ENCODE peak calls at places on chromosomes 7 and 10, in eight cellular contexts. One of them, this sample, is unnamed.

GRCh38 chr7:123034106-123034505 is 38.6 kb upstream of the TAS2R16 start:
- DNase-seq in stomach: no peak
- DNase-seq in body of pancreas: no peak
- DNase-seq in sigmoid colon: no peak
- DNase-seq in uterus: no peak
- DNase-seq in adrenal gland: no peak
- DNase-seq in A549: no peak
- DNase-seq in HCT116: no peak
- DNase-seq in this sample: no peak

GRCh38 chr10:28679941-28680752 is 2.8 kb downstream of the BAMBI start:
- DNase-seq in adrenal gland: peak
- DNase-seq in HCT116: no peak
- DNase-seq in body of pancreas: no peak
- DNase-seq in A549: peak
- DNase-seq in uterus: no peak
- DNase-seq in stomach: no peak
- DNase-seq in sigmoid colon: no peak
- DNase-seq in this sample: no peak

GRCh38 chr7:91089382-91089963 is 174.8 kb upstream of the FZD1 start:
- DNase-seq in uterus: no peak
- DNase-seq in adrenal gland: no peak
- DNase-seq in A549: peak
- DNase-seq in stomach: no peak
- DNase-seq in sigmoid colon: no peak
- DNase-seq in HCT116: peak
- DNase-seq in body of pancreas: no peak
- DNase-seq in this sample: peak

GRCh38 chr7:2247141-2247985 is 5.3 kb downstream of the NUDT1 start:
- DNase-seq in HCT116: no peak
- DNase-seq in sigmoid colon: no peak
- DNase-seq in stomach: no peak
- DNase-seq in body of pancreas: no peak
- DNase-seq in A549: no peak
- DNase-seq in uterus: no peak
- DNase-seq in adrenal gland: no peak
- DNase-seq in this sample: peak

GRCh38 chr7:11458736-11459483 is 373.1 kb downstream of the THSD7A start:
- DNase-seq in sigmoid colon: no peak
- DNase-seq in body of pancreas: no peak
- DNase-seq in A549: peak
- DNase-seq in adrenal gland: no peak
- DNase-seq in HCT116: no peak
- DNase-seq in uterus: no peak
- DNase-seq in stomach: no peak
- DNase-seq in this sample: no peak

GRCh38 chr7:100865372-100865911 is 1.7 kb upstream of the TRIP6 start:
- DNase-seq in sigmoid colon: no peak
- DNase-seq in A549: no peak
- DNase-seq in adrenal gland: no peak
- DNase-seq in body of pancreas: no peak
- DNase-seq in uterus: peak
- DNase-seq in HCT116: peak
- DNase-seq in stomach: no peak
- DNase-seq in this sample: no peak

GRCh38 chr7:110595694-110596093 is 495.2 kb upstream of the LRRN3 start:
- DNase-seq in uterus: no peak
- DNase-seq in adrenal gland: no peak
- DNase-seq in HCT116: no peak
- DNase-seq in body of pancreas: no peak
- DNase-seq in sigmoid colon: no peak
- DNase-seq in A549: peak
- DNase-seq in stomach: no peak
- DNase-seq in this sample: no peak

GRCh38 chr10:13221572-13221971 is 12.6 kb downstream of the UCMA start:
- DNase-seq in adrenal gland: no peak
- DNase-seq in sigmoid colon: no peak
- DNase-seq in A549: no peak
- DNase-seq in uterus: no peak
- DNase-seq in body of pancreas: no peak
- DNase-seq in HCT116: no peak
- DNase-seq in stomach: no peak
- DNase-seq in this sample: no peak

GRCh38 chr10:14569274-14570060 is 205.2 kb downstream of the FAM107B start:
- DNase-seq in stomach: peak
- DNase-seq in uterus: no peak
- DNase-seq in A549: no peak
- DNase-seq in adrenal gland: peak
- DNase-seq in sigmoid colon: no peak
- DNase-seq in HCT116: no peak
- DNase-seq in body of pancreas: peak
- DNase-seq in this sample: no peak

GRCh38 chr7:29262191-29262917 is 67.8 kb downstream of the CHN2 start:
- DNase-seq in stomach: no peak
- DNase-seq in adrenal gland: no peak
- DNase-seq in A549: no peak
- DNase-seq in body of pancreas: no peak
- DNase-seq in sigmoid colon: no peak
- DNase-seq in HCT116: no peak
- DNase-seq in uterus: no peak
- DNase-seq in this sample: no peak

GRCh38 chr10:27911645-27912044 is 87.2 kb downstream of the ODAD2 start:
- DNase-seq in body of pancreas: no peak
- DNase-seq in HCT116: no peak
- DNase-seq in adrenal gland: no peak
- DNase-seq in sigmoid colon: no peak
- DNase-seq in stomach: no peak
- DNase-seq in uterus: no peak
- DNase-seq in A549: no peak
- DNase-seq in this sample: no peak

GRCh38 chr7:35691827-35692307 is 3.1 kb downstream of the HERPUD2 start:
- DNase-seq in HCT116: no peak
- DNase-seq in uterus: no peak
- DNase-seq in stomach: no peak
- DNase-seq in adrenal gland: no peak
- DNase-seq in sigmoid colon: no peak
- DNase-seq in A549: peak
- DNase-seq in body of pancreas: no peak
- DNase-seq in this sample: peak

GRCh38 chr7:55493416-55493815 is 78.9 kb downstream of the VOPP1 start:
- DNase-seq in HCT116: no peak
- DNase-seq in sigmoid colon: no peak
- DNase-seq in adrenal gland: no peak
- DNase-seq in uterus: no peak
- DNase-seq in stomach: no peak
- DNase-seq in A549: no peak
- DNase-seq in body of pancreas: no peak
- DNase-seq in this sample: no peak

GRCh38 chr10:3119796-3120459 is 52.6 kb downstream of the PFKP start:
- DNase-seq in body of pancreas: no peak
- DNase-seq in sigmoid colon: no peak
- DNase-seq in stomach: no peak
- DNase-seq in adrenal gland: no peak
- DNase-seq in HCT116: no peak
- DNase-seq in uterus: no peak
- DNase-seq in A549: peak
- DNase-seq in this sample: peak

GRCh38 chr7:158111556-158111880 is 476.1 kb downstream of the PTPRN2 start:
- DNase-seq in A549: no peak
- DNase-seq in HCT116: no peak
- DNase-seq in adrenal gland: no peak
- DNase-seq in uterus: no peak
- DNase-seq in stomach: peak
- DNase-seq in sigmoid colon: no peak
- DNase-seq in body of pancreas: no peak
- DNase-seq in this sample: no peak

GRCh38 chr10:30553625-30554442 is 75.7 kb downstream of the LYZL2 start:
- DNase-seq in adrenal gland: peak
- DNase-seq in sigmoid colon: peak
- DNase-seq in HCT116: no peak
- DNase-seq in uterus: peak
- DNase-seq in stomach: peak
- DNase-seq in body of pancreas: peak
- DNase-seq in A549: peak
- DNase-seq in this sample: no peak

GRCh38 chr10:35606423-35606822 is 1.3 kb downstream of the GJD4 start:
- DNase-seq in stomach: no peak
- DNase-seq in sigmoid colon: no peak
- DNase-seq in body of pancreas: no peak
- DNase-seq in adrenal gland: no peak
- DNase-seq in uterus: no peak
- DNase-seq in A549: no peak
- DNase-seq in HCT116: no peak
- DNase-seq in this sample: no peak

GRCh38 chr7:43692582-43693373 is 36.5 kb downstream of the COA1 start:
- DNase-seq in stomach: no peak
- DNase-seq in adrenal gland: no peak
- DNase-seq in body of pancreas: no peak
- DNase-seq in HCT116: no peak
- DNase-seq in A549: peak
- DNase-seq in uterus: no peak
- DNase-seq in sigmoid colon: no peak
- DNase-seq in this sample: no peak

GRCh38 chr10:1270490-1270889 is 214.3 kb downstream of the WDR37 start:
- DNase-seq in HCT116: no peak
- DNase-seq in uterus: no peak
- DNase-seq in body of pancreas: no peak
- DNase-seq in stomach: no peak
- DNase-seq in adrenal gland: no peak
- DNase-seq in A549: no peak
- DNase-seq in sigmoid colon: no peak
- DNase-seq in this sample: no peak

GRCh38 chr10:124032982-124033886 is 60.2 kb downstream of the CHST15 start:
- DNase-seq in uterus: no peak
- DNase-seq in HCT116: no peak
- DNase-seq in body of pancreas: no peak
- DNase-seq in stomach: no peak
- DNase-seq in sigmoid colon: peak
- DNase-seq in A549: no peak
- DNase-seq in adrenal gland: peak
- DNase-seq in this sample: no peak

GRCh38 chr7:48781783-48782182 is 142.6 kb upstream of the CDC14C start:
- DNase-seq in stomach: no peak
- DNase-seq in A549: no peak
- DNase-seq in adrenal gland: no peak
- DNase-seq in sigmoid colon: no peak
- DNase-seq in body of pancreas: no peak
- DNase-seq in uterus: no peak
- DNase-seq in HCT116: no peak
- DNase-seq in this sample: no peak

GRCh38 chr10:114605155-114605797 is 52.8 kb downstream of the ABLIM1 start:
- DNase-seq in body of pancreas: no peak
- DNase-seq in A549: peak
- DNase-seq in adrenal gland: no peak
- DNase-seq in uterus: no peak
- DNase-seq in sigmoid colon: no peak
- DNase-seq in HCT116: no peak
- DNase-seq in stomach: no peak
- DNase-seq in this sample: peak

GRCh38 chr7:33654641-33655040 is 250.7 kb upstream of the BMPER start:
- DNase-seq in adrenal gland: no peak
- DNase-seq in A549: no peak
- DNase-seq in HCT116: no peak
- DNase-seq in sigmoid colon: no peak
- DNase-seq in uterus: no peak
- DNase-seq in stomach: no peak
- DNase-seq in body of pancreas: no peak
- DNase-seq in this sample: no peak

GRCh38 chr10:60943372-60944158 is 420 bp downstream of the RHOBTB1 start:
- DNase-seq in adrenal gland: peak
- DNase-seq in stomach: peak
- DNase-seq in uterus: peak
- DNase-seq in body of pancreas: peak
- DNase-seq in A549: peak
- DNase-seq in sigmoid colon: peak
- DNase-seq in HCT116: peak
- DNase-seq in this sample: peak
- TF ChIP-seq POLR2A in adrenal gland: no peak
- TF ChIP-seq POLR2A in stomach: no peak
- TF ChIP-seq POLR2A in uterus: peak
- TF ChIP-seq POLR2A in body of pancreas: no peak
- TF ChIP-seq POLR2A in A549: peak
- TF ChIP-seq POLR2A in sigmoid colon: no peak
- TF ChIP-seq POLR2A in HCT116: no peak
- TF ChIP-seq POLR2A in this sample: no peak

GRCh38 chr10:101067356-101068083 is 5.7 kb downstream of the KAZALD1 start:
- DNase-seq in stomach: peak
- DNase-seq in adrenal gland: peak
- DNase-seq in uterus: peak
- DNase-seq in sigmoid colon: peak
- DNase-seq in body of pancreas: peak
- DNase-seq in A549: peak
- DNase-seq in HCT116: peak
- DNase-seq in this sample: peak
- TF ChIP-seq POLR2A in stomach: no peak
- TF ChIP-seq POLR2A in adrenal gland: no peak
- TF ChIP-seq POLR2A in uterus: no peak
- TF ChIP-seq POLR2A in sigmoid colon: no peak
- TF ChIP-seq POLR2A in body of pancreas: no peak
- TF ChIP-seq POLR2A in A549: peak
- TF ChIP-seq POLR2A in HCT116: no peak
- TF ChIP-seq POLR2A in this sample: no peak

DNA sequence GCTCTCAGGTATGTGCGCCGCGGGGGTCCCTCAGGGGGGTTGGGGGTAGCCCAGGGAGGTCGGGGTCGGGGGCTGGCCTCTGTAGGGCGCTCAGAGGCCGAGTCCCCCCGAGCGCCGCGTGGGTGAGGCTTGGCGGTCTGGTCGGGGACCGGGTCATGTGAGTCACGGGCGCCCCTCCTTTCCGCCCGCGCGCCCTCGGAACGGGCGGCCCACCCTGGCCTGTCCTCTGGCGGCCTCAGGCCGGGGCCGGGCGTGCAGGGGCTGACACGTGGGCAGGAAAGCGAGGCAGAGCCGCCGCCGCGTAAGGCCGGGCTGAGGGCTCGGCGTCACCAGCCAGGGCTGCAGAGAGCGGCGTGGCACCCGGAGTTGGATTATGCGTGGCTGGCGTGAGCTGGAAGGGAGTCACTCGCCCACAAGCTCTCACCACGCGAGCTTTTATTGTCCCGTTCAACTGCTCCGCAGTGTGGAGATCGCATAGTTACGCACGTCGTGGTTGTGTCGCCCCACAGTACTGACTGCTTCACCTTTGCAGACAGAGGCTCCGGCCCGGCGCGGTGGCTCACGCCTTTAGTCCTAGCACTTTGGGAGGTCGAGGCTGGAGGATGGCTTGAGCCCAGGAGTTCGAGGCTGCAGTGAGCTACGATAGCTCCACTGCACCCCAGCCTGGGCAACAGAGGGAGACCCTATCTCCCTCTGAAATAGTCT is 387 bp downstream of the SHLD2 start:
- DNase-seq in sigmoid colon: peak
- DNase-seq in body of pancreas: peak
- DNase-seq in HCT116: peak
- DNase-seq in adrenal gland: peak
- DNase-seq in uterus: peak
- DNase-seq in A549: peak
- DNase-seq in stomach: peak
- DNase-seq in this sample: peak
- TF ChIP-seq POLR2A in sigmoid colon: no peak
- TF ChIP-seq POLR2A in body of pancreas: peak
- TF ChIP-seq POLR2A in HCT116: peak
- TF ChIP-seq POLR2A in adrenal gland: peak
- TF ChIP-seq POLR2A in uterus: no peak
- TF ChIP-seq POLR2A in A549: peak
- TF ChIP-seq POLR2A in stomach: no peak
- TF ChIP-seq POLR2A in this sample: peak

GRCh38 chr7:106255246-106255645 is 29.5 kb downstream of the NAMPT start:
- DNase-seq in sigmoid colon: no peak
- DNase-seq in uterus: no peak
- DNase-seq in stomach: no peak
- DNase-seq in A549: no peak
- DNase-seq in body of pancreas: no peak
- DNase-seq in adrenal gland: no peak
- DNase-seq in HCT116: no peak
- DNase-seq in this sample: no peak
- TF ChIP-seq POLR2A in sigmoid colon: no peak
- TF ChIP-seq POLR2A in uterus: no peak
- TF ChIP-seq POLR2A in stomach: no peak
- TF ChIP-seq POLR2A in A549: no peak
- TF ChIP-seq POLR2A in body of pancreas: no peak
- TF ChIP-seq POLR2A in adrenal gland: no peak
- TF ChIP-seq POLR2A in HCT116: no peak
- TF ChIP-seq POLR2A in this sample: no peak

This sample was measured in erythroblast.